ENCODE peak calls at places on chromosomes 7 and 10, in four cellular contexts. One of them, this sample, is unnamed.

GRCh38 chr7:90345548-90346319 is 782 bp upstream of the GTPBP10 start:
- DNase-seq in adrenal gland: peak; percentile 44
- DNase-seq in SK-N-SH: peak; percentile 39
- DNase-seq in thoracic aorta: no peak
- DNase-seq in this sample: no peak

GRCh38 chr7:26156454-26157365 is 4.7 kb downstream of the NFE2L3 start:
- DNase-seq in adrenal gland: no peak
- DNase-seq in SK-N-SH: no peak
- DNase-seq in thoracic aorta: no peak
- DNase-seq in this sample: no peak

GRCh38 chr10:97426776-97427570 is 982 bp downstream of the PGAM1 start:
- DNase-seq in adrenal gland: no peak
- DNase-seq in SK-N-SH: no peak
- DNase-seq in thoracic aorta: no peak
- DNase-seq in this sample: no peak

GRCh38 chr10:46028584-46029570 is 1.5 kb downstream of the NCOA4 start:
- DNase-seq in adrenal gland: peak; percentile 58
- DNase-seq in SK-N-SH: peak; percentile 62
- DNase-seq in thoracic aorta: no peak
- DNase-seq in this sample: no peak

GRCh38 chr7:1071731-1072254 is 16.1 kb upstream of the GPER1 start:
- DNase-seq in adrenal gland: no peak
- DNase-seq in SK-N-SH: no peak
- DNase-seq in thoracic aorta: no peak
- DNase-seq in this sample: no peak

GRCh38 chr7:70730451-70731110 is 401.4 kb upstream of the GALNT17 start:
- DNase-seq in adrenal gland: no peak
- DNase-seq in SK-N-SH: no peak
- DNase-seq in thoracic aorta: no peak
- DNase-seq in this sample: no peak

GRCh38 chr10:75379234-75379724 is 22.3 kb downstream of the ZNF503 start:
- DNase-seq in adrenal gland: no peak
- DNase-seq in SK-N-SH: no peak
- DNase-seq in thoracic aorta: no peak
- DNase-seq in this sample: no peak

GRCh38 chr10:30820282-30820991 is 190.9 kb upstream of the LYZL2 start:
- DNase-seq in adrenal gland: no peak
- DNase-seq in SK-N-SH: peak; percentile 48
- DNase-seq in thoracic aorta: no peak
- DNase-seq in this sample: no peak

GRCh38 chr7:100888529-100888987 is 957 bp downstream of the UFSP1 start:
- DNase-seq in adrenal gland: no peak
- DNase-seq in SK-N-SH: no peak
- DNase-seq in thoracic aorta: no peak
- DNase-seq in this sample: no peak

GRCh38 chr7:2546776-2547586 is 8.3 kb downstream of the BRAT1 start:
- DNase-seq in adrenal gland: no peak
- DNase-seq in SK-N-SH: peak; percentile 21
- DNase-seq in thoracic aorta: no peak
- DNase-seq in this sample: no peak

GRCh38 chr10:1449806-1450205 is 287.5 kb downstream of the ADARB2 start:
- DNase-seq in adrenal gland: no peak
- DNase-seq in SK-N-SH: peak; percentile 72
- DNase-seq in thoracic aorta: no peak
- DNase-seq in this sample: no peak

GRCh38 chr7:33716581-33717477 is 188.5 kb upstream of the BMPER start:
- DNase-seq in adrenal gland: peak; percentile 21
- DNase-seq in SK-N-SH: no peak
- DNase-seq in thoracic aorta: no peak
- DNase-seq in this sample: no peak

GRCh38 chr10:118045842-118046490 is 775 bp downstream of the RAB11FIP2 start:
- DNase-seq in adrenal gland: peak; percentile 51
- DNase-seq in SK-N-SH: no peak
- DNase-seq in thoracic aorta: peak; percentile 31
- DNase-seq in this sample: no peak

GRCh38 chr7:28539289-28539981 is 127.1 kb downstream of the CREB5 start:
- DNase-seq in adrenal gland: no peak
- DNase-seq in SK-N-SH: no peak
- DNase-seq in thoracic aorta: no peak
- DNase-seq in this sample: no peak

GRCh38 chr7:94655884-94656657 is at the start of gene SGCE:
- DNase-seq in adrenal gland: peak; percentile 76
- DNase-seq in SK-N-SH: peak; percentile 95
- DNase-seq in thoracic aorta: no peak
- DNase-seq in this sample: peak; percentile 74
- TF ChIP-seq CTCF in adrenal gland: peak; percentile 28
- TF ChIP-seq CTCF in SK-N-SH: peak; percentile 57
- TF ChIP-seq CTCF in thoracic aorta: peak; percentile 81
- TF ChIP-seq CTCF in this sample: peak; percentile 77

GRCh38 chr7:138834583-138834982 is 36.6 kb upstream of the ATP6V0A4 start:
- DNase-seq in adrenal gland: no peak
- DNase-seq in SK-N-SH: no peak
- DNase-seq in thoracic aorta: no peak
- DNase-seq in this sample: no peak

GRCh38 chr7:138835087-138835486 is 37.1 kb upstream of the ATP6V0A4 start:
- DNase-seq in adrenal gland: no peak
- DNase-seq in SK-N-SH: no peak
- DNase-seq in thoracic aorta: no peak
- DNase-seq in this sample: no peak

GRCh38 chr7:138837627-138838026 is 39.6 kb upstream of the ATP6V0A4 start:
- DNase-seq in adrenal gland: peak; percentile 29
- DNase-seq in SK-N-SH: no peak
- DNase-seq in thoracic aorta: no peak
- DNase-seq in this sample: no peak

GRCh38 chr7:138832966-138833365 is 35.0 kb upstream of the ATP6V0A4 start:
- DNase-seq in adrenal gland: no peak
- DNase-seq in SK-N-SH: no peak
- DNase-seq in thoracic aorta: no peak
- DNase-seq in this sample: no peak

GRCh38 chr7:138833596-138833995 is 35.6 kb upstream of the ATP6V0A4 start:
- DNase-seq in adrenal gland: no peak
- DNase-seq in SK-N-SH: no peak
- DNase-seq in thoracic aorta: no peak
- DNase-seq in this sample: no peak
- TF ChIP-seq CTCF in adrenal gland: no peak
- TF ChIP-seq CTCF in SK-N-SH: no peak
- TF ChIP-seq CTCF in thoracic aorta: no peak
- TF ChIP-seq CTCF in this sample: no peak

GRCh38 chr7:146129997-146130396 is 13.4 kb downstream of the CNTNAP2 start:
- DNase-seq in adrenal gland: no peak
- DNase-seq in SK-N-SH: no peak
- DNase-seq in thoracic aorta: no peak
- DNase-seq in this sample: no peak

GRCh38 chr7:146123715-146124114 is 7.1 kb downstream of the CNTNAP2 start:
- DNase-seq in adrenal gland: no peak
- DNase-seq in SK-N-SH: no peak
- DNase-seq in thoracic aorta: no peak
- DNase-seq in this sample: no peak

GRCh38 chr7:146131701-146132100 is 15.1 kb downstream of the CNTNAP2 start:
- DNase-seq in adrenal gland: no peak
- DNase-seq in SK-N-SH: no peak
- DNase-seq in thoracic aorta: no peak
- DNase-seq in this sample: no peak

GRCh38 chr7:146126767-146127509 is 10.3 kb downstream of the CNTNAP2 start:
- DNase-seq in adrenal gland: no peak
- DNase-seq in SK-N-SH: no peak
- DNase-seq in thoracic aorta: no peak
- DNase-seq in this sample: no peak

GRCh38 chr7:146129296-146129695 is 12.7 kb downstream of the CNTNAP2 start:
- DNase-seq in adrenal gland: no peak
- DNase-seq in SK-N-SH: no peak
- DNase-seq in thoracic aorta: no peak
- DNase-seq in this sample: no peak
- TF ChIP-seq CTCF in adrenal gland: no peak
- TF ChIP-seq CTCF in SK-N-SH: peak; percentile 39
- TF ChIP-seq CTCF in thoracic aorta: no peak
- TF ChIP-seq CTCF in this sample: no peak

GRCh38 chr10:77390481-77390891 is 247.1 kb downstream of the KCNMA1 start:
- DNase-seq in adrenal gland: no peak
- DNase-seq in SK-N-SH: no peak
- DNase-seq in thoracic aorta: peak; percentile 32
- DNase-seq in this sample: no peak

GRCh38 chr10:77392236-77392721 is 245.3 kb downstream of the KCNMA1 start:
- DNase-seq in adrenal gland: no peak
- DNase-seq in SK-N-SH: no peak
- DNase-seq in thoracic aorta: no peak
- DNase-seq in this sample: no peak

GRCh38 chr10:77392851-77393250 is 244.8 kb downstream of the KCNMA1 start:
- DNase-seq in adrenal gland: no peak
- DNase-seq in SK-N-SH: no peak
- DNase-seq in thoracic aorta: peak; percentile 46
- DNase-seq in this sample: no peak

GRCh38 chr10:77393411-77393810 is 244.2 kb downstream of the KCNMA1 start:
- DNase-seq in adrenal gland: no peak
- DNase-seq in SK-N-SH: no peak
- DNase-seq in thoracic aorta: no peak
- DNase-seq in this sample: no peak

DNA sequence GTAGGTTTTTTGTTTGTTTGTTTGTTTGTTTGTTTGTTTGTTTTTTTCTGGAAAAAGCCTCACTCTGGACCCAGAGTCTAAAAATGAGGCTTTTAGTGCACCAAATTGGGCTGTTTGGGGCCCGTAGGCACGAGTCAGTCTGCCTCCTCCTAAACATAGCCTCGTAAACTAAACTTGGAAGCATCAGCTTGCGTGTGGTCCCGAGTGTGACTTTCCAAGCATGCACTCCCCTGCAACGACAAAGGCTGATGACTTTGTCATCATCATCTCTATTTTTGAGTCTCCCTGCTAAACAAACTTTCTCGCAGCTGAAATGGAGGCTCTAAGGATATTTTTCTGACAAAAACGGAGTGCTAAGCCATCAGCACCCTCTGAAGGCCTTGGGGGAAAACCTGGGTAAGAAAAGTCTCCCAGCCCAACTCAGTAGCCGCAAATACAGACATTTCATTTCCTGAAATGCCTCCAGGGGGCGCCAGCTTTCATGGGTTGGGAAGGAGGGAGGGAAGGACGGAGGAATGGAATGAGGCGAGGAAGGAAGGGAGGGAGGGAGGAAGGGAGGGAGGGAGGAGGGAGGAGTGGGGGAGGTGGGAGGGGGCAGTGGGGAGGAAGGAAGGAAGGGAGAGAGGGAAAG is 245.9 kb downstream of the KCNMA1 start:
- DNase-seq in adrenal gland: peak; percentile 76
- DNase-seq in SK-N-SH: peak; percentile 66
- DNase-seq in thoracic aorta: peak; percentile 65
- DNase-seq in this sample: peak; percentile 64
- TF ChIP-seq CTCF in adrenal gland: peak; percentile 73
- TF ChIP-seq CTCF in SK-N-SH: peak; percentile 75
- TF ChIP-seq CTCF in thoracic aorta: peak; percentile 68
- TF ChIP-seq CTCF in this sample: peak; percentile 61

DNA sequence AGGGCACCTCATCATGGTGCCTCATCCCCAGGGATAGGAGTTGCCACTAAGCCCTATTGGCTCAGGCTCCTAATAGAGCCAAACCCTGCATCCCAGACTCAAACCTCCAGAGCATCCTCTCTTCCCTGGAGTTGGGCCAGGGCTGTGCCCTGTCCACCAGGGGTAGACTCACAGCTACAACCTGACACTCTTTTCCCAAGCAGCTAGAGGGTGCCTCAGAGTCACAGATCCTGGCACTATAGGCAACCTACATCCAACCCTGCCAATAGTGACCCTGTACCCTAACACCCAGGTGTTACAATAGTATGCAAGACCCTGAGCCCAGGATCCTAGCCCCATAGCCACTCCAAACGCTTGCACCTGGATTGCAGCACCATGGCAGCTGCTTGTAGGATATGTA is 64.0 kb upstream of the PLA2G12B start:
- DNase-seq in adrenal gland: no peak
- DNase-seq in SK-N-SH: no peak
- DNase-seq in thoracic aorta: no peak
- DNase-seq in this sample: no peak
- TF ChIP-seq CTCF in adrenal gland: no peak
- TF ChIP-seq CTCF in SK-N-SH: no peak
- TF ChIP-seq CTCF in thoracic aorta: no peak
- TF ChIP-seq CTCF in this sample: no peak

DNA sequence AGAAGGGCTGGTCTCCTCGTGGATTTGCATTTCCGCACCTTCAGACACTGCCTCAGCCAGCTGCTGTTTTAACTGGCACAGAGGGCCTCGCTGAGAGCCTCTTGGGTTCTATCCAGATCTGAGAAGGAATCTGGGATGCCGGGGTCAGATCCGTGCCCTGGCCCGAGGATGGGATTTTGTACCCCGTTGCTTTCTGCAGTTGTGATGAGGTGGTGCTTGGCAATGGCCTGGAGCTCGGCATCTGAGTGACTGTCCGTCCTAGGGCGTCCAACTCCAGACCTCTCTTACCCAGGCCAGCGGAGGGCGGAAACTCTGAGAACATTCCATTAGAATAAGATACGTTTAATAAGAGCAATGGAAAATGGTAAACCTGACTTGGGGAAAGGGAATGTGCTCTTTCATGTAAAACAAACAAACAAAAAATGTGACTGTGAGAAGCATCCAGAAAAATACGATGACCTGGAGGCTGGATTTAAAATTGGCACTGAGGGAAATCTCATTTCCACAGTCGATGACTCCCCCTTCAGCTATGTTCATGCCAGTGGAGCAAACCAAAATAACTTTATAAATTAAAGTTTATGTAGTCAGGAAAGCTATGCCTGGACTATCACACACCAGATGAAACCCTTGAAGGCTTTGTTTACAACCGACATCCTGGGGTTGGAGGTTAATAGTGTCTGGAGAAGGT is 39.6 kb downstream of the GRK5 start:
- DNase-seq in adrenal gland: peak; percentile 29
- DNase-seq in SK-N-SH: no peak
- DNase-seq in thoracic aorta: peak; percentile 71
- DNase-seq in this sample: no peak
- TF ChIP-seq CTCF in adrenal gland: no peak
- TF ChIP-seq CTCF in SK-N-SH: peak; percentile 26
- TF ChIP-seq CTCF in thoracic aorta: no peak
- TF ChIP-seq CTCF in this sample: no peak

GRCh38 chr10:95201736-95202135 is 7.7 kb downstream of the ACSM6 start:
- DNase-seq in adrenal gland: no peak
- DNase-seq in SK-N-SH: no peak
- DNase-seq in thoracic aorta: no peak
- DNase-seq in this sample: no peak
- TF ChIP-seq CTCF in adrenal gland: no peak
- TF ChIP-seq CTCF in SK-N-SH: peak; percentile 52
- TF ChIP-seq CTCF in thoracic aorta: no peak
- TF ChIP-seq CTCF in this sample: no peak